ENCODE peak calls at places on chromosomes 6 and 20, in eight cellular contexts. F is upper lobe of right lung, W is K562, N is fibroblast of mammary gland, Z is HFF-Myc, H is dorsolateral prefrontal cortex, R is GM06990, P is heart right ventricle. V is an unnamed sample.
A peak's percentile ranks its signal among the peaks of the same experiment; 100 is the strongest.

GRCh38 chr20:45014671-45015415 is 48.5 kb downstream of the STK4 start:
- DNase-seq in F (no peak), W (no peak), N (peak; percentile 61), Z (no peak), H (no peak), R (no peak), P (no peak), V (no peak)

GRCh38 chr20:29689411-29690225 is 1567.8 kb upstream of the DEFB115 start:
- DNase-seq in F (no peak), W (peak; percentile 67), N (peak; percentile 1), Z (no peak), H (no peak), R (no peak), P (peak; percentile 32), V (no peak)

GRCh38 chr6:167232355-167232754 is 58.8 kb upstream of the UNC93A start:
- DNase-seq in F (no peak), W (no peak), N (no peak), Z (no peak), H (no peak), R (no peak), P (no peak), V (no peak)

GRCh38 chr20:6045566-6045965 is 8.3 kb downstream of the LRRN4 start:
- DNase-seq in F (no peak), W (no peak), N (peak; percentile 74), Z (no peak), H (no peak), R (no peak), P (no peak), V (no peak)

GRCh38 chr6:131063028-131063763 is at the start of gene EPB41L2:
- DNase-seq in F (peak; percentile 94), W (peak; percentile 87), N (peak; percentile 82), Z (peak; percentile 61), H (peak; percentile 94), R (peak; percentile 91), P (peak; percentile 87), V (peak; percentile 59)

GRCh38 chr6:19723533-19723932 is 113.6 kb upstream of the ID4 start:
- DNase-seq in F (no peak), W (no peak), N (peak; percentile 94), Z (peak; percentile 84), H (no peak), R (no peak), P (no peak), V (no peak)

GRCh38 chr6:63121166-63121565 is 90.1 kb upstream of the FKBP1C start:
- DNase-seq in F (no peak), W (no peak), N (no peak), Z (no peak), H (no peak), R (no peak), P (no peak), V (no peak)

GRCh38 chr6:42086046-42086664 is 35.8 kb downstream of the TAF8 start:
- DNase-seq in F (no peak), W (peak; percentile 68), N (no peak), Z (no peak), H (no peak), R (no peak), P (no peak), V (no peak)

GRCh38 chr20:45347936-45348809 is at the start of gene SDC4:
- DNase-seq in F (peak; percentile 89), W (peak; percentile 86), N (peak; percentile 45), Z (no peak), H (peak; percentile 66), R (peak; percentile 47), P (peak; percentile 61), V (no peak)

GRCh38 chr6:36028088-36028886 is 679 bp downstream of the MAPK14 start:
- DNase-seq in F (peak; percentile 78), W (no peak), N (peak; percentile 12), Z (no peak), H (peak; percentile 55), R (peak; percentile 60), P (peak; percentile 27), V (no peak)

GRCh38 chr20:47464380-47465101 is 37.1 kb upstream of the NCOA3 start:
- DNase-seq in F (no peak), W (no peak), N (peak; percentile 99), Z (peak; percentile 98), H (no peak), R (no peak), P (peak; percentile 53), V (peak; percentile 73)

GRCh38 chr6:34315256-34315655 is 66.5 kb upstream of the SMIM29 start:
- DNase-seq in F (no peak), W (no peak), N (no peak), Z (no peak), H (no peak), R (no peak), P (no peak), V (no peak)

GRCh38 chr20:17635320-17635673 is 46.7 kb downstream of the RRBP1 start:
- DNase-seq in F (no peak), W (no peak), N (no peak), Z (no peak), H (no peak), R (no peak), P (no peak), V (no peak)

GRCh38 chr20:17635846-17636245 is 46.2 kb downstream of the RRBP1 start:
- DNase-seq in F (no peak), W (no peak), N (peak; percentile 92), Z (no peak), H (no peak), R (no peak), P (no peak), V (no peak)

GRCh38 chr20:17637413-17637780 is 44.6 kb downstream of the RRBP1 start:
- DNase-seq in F (no peak), W (no peak), N (no peak), Z (no peak), H (no peak), R (no peak), P (no peak), V (no peak)

GRCh38 chr20:17637985-17638640 is 43.9 kb downstream of the RRBP1 start:
- DNase-seq in F (no peak), W (no peak), N (no peak), Z (no peak), H (no peak), R (no peak), P (no peak), V (no peak)

DNA sequence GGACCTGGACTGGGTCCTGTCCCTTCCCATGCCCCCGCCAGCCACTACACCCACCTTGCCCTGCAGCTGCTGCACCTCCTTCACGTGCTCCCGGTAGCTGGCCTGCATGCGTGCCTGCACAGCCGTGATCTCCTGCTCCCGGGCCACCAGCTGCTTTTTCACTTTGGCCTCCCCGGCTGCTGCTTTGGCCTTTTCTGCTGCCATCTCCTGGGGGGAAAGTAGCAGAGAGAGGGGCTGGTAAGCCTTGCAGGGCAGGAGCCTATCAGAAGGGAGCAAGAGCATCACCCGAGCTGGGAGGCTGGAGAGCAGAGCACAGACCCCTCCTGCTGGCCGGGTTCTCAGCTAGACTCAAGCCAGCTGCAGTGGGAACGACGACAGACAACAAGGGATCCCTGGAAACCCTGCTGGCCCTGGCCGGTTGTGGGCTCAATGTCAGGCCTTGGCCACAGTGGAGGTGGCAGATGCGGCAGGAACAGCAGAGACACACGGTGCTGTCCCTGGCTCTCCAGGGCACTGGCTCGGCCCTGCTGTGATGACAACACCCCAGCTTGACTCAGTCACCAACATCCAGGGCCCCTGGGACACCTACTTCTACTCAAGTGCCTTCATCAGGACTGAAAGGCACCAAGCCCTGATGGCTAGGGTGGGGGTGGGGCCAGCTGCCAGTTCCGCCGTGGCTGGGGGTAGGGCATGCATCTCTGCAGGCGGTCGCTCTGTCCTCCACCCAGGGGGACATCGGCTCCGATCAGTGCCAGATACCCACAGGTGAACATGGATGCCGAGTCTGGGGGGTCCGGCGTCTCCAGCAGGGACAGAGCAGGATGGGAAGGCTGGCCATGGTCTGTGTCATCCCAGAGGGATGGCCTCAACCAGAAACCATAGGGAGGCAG is 45.3 kb downstream of the RRBP1 start:
- DNase-seq in F (no peak), W (no peak), N (peak; percentile 44), Z (no peak), H (peak; percentile 86), R (no peak), P (no peak), V (no peak)
- TF ChIP-seq CTCF in F (no peak), W (no peak), N (peak; percentile 12), Z (no peak), H (peak; percentile 25), R (no peak), P (no peak), V (no peak)

GRCh38 chr20:52104546-52105044 is 87.0 kb downstream of the ZFP64 start:
- DNase-seq in F (no peak), W (no peak), N (peak; percentile 18), Z (no peak), H (no peak), R (no peak), P (no peak), V (no peak)

GRCh38 chr20:52103911-52104545 is 87.6 kb downstream of the ZFP64 start:
- DNase-seq in F (peak; percentile 48), W (no peak), N (peak; percentile 13), Z (no peak), H (no peak), R (no peak), P (no peak), V (no peak)

GRCh38 chr20:52103469-52103910 is 88.1 kb downstream of the ZFP64 start:
- DNase-seq in F (peak; percentile 33), W (no peak), N (peak; percentile 36), Z (no peak), H (no peak), R (no peak), P (no peak), V (no peak)

GRCh38 chr20:52105045-52105572 is 86.5 kb downstream of the ZFP64 start:
- DNase-seq in F (peak; percentile 63), W (no peak), N (peak; percentile 28), Z (no peak), H (no peak), R (peak; percentile 20), P (no peak), V (no peak)

GRCh38 chr20:52105573-52106422 is 85.8 kb downstream of the ZFP64 start:
- DNase-seq in F (no peak), W (no peak), N (peak; percentile 49), Z (no peak), H (no peak), R (no peak), P (no peak), V (no peak)
- H3K4me3 ChIP-seq in F (peak overlapping the region; percentile 41), W (no peak overlapping the region), N (peak overlapping the region; percentile 72), Z (peak overlapping the region; percentile 73), H (peak overlapping the region; percentile 48), R (no peak overlapping the region), P (peak overlapping the region; percentile 47), V (peak overlapping the region; percentile 66)

GRCh38 chr20:62133864-62134263 is 9.3 kb downstream of the PSMA7 start:
- DNase-seq in F (no peak), W (no peak), N (peak; percentile 14), Z (no peak), H (no peak), R (no peak), P (no peak), V (no peak)
- TF ChIP-seq CTCF in F (no peak), W (peak; percentile 16), N (peak; percentile 16), Z (peak; percentile 20), H (no peak), R (peak; percentile 17), P (no peak), V (peak; percentile 8)

DNA sequence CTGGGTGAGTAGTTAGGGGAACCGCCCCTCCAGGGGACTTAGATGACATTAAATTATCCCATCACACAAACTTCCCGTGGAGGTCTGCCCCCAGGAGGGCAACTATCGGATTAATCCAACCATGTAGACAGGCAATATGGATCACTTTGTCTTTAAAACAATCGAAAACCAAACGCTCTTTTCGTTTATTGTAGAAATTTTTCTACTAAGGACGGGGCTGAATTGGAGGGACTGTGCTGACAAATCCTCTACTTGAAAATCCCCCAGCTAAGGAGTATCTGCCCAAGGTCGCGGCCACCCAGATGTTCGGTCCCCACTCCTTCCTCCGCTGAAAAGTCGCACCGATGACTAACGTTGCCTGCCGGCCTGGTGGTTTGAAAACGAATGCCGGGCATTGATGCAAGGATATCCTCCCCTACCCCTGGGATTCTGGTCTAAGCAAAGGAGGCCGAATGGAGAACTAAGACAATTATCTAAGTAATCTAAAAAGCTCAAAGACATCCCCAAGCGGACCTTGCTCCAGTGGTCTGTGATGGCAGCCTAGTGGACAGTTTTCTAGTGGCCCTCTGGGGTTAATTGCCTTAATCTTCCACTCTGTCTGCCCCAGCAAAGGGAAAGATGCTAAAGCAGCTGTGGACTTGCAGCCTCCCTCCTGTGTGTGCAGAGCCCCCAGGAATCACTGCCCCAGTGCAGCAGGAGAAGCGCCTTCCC is 3.7 kb upstream of the FOXC1 start:
- DNase-seq in F (no peak), W (no peak), N (no peak), Z (no peak), H (no peak), R (no peak), P (no peak), V (no peak)
- H3K4me3 ChIP-seq in F (no peak overlapping the region), W (no peak overlapping the region), N (no peak overlapping the region), Z (no peak overlapping the region), H (peak overlapping the region; percentile 30), R (no peak overlapping the region), P (no peak overlapping the region), V (no peak overlapping the region)